ENCODE peak calls at places on chromosome 16, in four cellular contexts. N, C, T and X are unnamed samples.
A peak's percentile ranks its signal among the peaks of the same experiment; 100 is the strongest.

GRCh38 chr16:29738514-29738913 is 7.3 kb downstream of the C16orf54 start:
- DNase-seq in N (peak; percentile 63), C (no peak), T (no peak), X (no peak)

GRCh38 chr16:23595246-23595950 is 718 bp downstream of the NDUFAB1 start:
- DNase-seq in N (peak; percentile 48), C (no peak), T (no peak), X (no peak)

GRCh38 chr16:78553268-78554044 is 454.0 kb downstream of the WWOX start:
- DNase-seq in N (no peak), C (no peak), T (no peak), X (no peak)

GRCh38 chr16:67016681-67017450 is 12.1 kb upstream of the CBFB start:
- DNase-seq in N (no peak), C (peak; percentile 33), T (no peak), X (no peak)

GRCh38 chr16:89031715-89032659 is 55.0 kb upstream of the CBFA2T3 start:
- DNase-seq in N (peak; percentile 34), C (no peak), T (no peak), X (no peak)

GRCh38 chr16:11412175-11412904 is 67.1 kb downstream of the RMI2 start:
- DNase-seq in N (no peak), C (no peak), T (no peak), X (no peak)

GRCh38 chr16:89761304-89761922 is 40.1 kb downstream of the ZNF276 start:
- DNase-seq in N (no peak), C (no peak), T (no peak), X (no peak)

GRCh38 chr16:81927561-81928185 is 83.6 kb downstream of the SDR42E1 start:
- DNase-seq in N (no peak), C (peak; percentile 21), T (no peak), X (no peak)

GRCh38 chr16:60792437-60792836 is 1243.8 kb downstream of the CDH8 start:
- DNase-seq in N (no peak), C (no peak), T (no peak), X (no peak)

GRCh38 chr16:71441348-71441781 is 489 bp downstream of the TLE7 start:
- DNase-seq in N (no peak), C (no peak), T (peak; percentile 10), X (no peak)
- H3K9me3 ChIP-seq in N (no peaks in the 10 kb centered on the region), C (peaks cover 47% of the 10 kb centered on the region), T (peaks cover 10% of the 10 kb centered on the region), X (no peaks in the 10 kb centered on the region)

DNA sequence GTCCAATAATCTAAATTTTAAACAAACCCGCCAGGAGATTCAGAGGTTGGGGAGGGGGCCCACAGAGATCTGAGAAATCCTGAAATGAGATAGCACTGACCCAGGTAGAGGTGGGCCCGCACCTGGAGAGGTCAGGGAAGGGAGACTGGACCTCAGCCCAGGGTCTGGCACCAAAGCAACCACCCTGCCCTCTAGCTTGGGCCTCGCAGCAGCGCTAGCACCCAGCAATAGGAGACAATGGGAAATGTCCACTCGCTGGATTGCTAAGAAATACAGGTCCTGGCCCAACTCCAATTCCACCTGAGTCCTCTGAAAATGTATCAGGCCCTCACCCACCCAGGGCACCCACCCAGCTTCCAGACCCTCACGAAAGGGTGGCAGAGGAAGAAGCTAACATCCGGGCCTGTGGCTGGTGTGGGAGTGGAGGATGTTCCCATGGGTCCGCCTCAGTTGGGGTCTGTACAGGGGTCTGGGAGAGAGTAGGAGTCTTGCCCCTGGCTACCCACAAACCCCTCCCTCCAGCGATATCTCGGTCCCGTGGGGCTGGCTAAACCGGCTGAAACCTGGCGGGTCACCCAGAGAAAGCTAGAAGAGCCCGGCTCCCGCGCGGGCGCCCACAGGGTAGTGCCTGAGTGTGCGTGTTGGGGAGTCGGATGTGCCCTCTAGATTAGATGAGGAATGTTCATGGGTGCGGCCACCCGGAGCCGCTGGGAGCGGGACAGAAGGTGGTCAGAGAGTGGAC is 1.1 kb downstream of the PLLP start:
- DNase-seq in N (peak; percentile 39), C (no peak), T (no peak), X (no peak)
- H3K4me3 ChIP-seq in N (peak overlapping the region; percentile 57), C (peak overlapping the region; percentile 77), T (no peak overlapping the region), X (no peak overlapping the region)

GRCh38 chr16:86984975-86985655 is 332.1 kb downstream of the C16orf95 start:
- DNase-seq in N (no peak), C (no peak), T (no peak), X (no peak)

GRCh38 chr16:86986809-86987487 is 330.2 kb downstream of the C16orf95 start:
- DNase-seq in N (no peak), C (no peak), T (no peak), X (no peak)

GRCh38 chr16:86985656-86986030 is 331.5 kb downstream of the C16orf95 start:
- DNase-seq in N (no peak), C (no peak), T (no peak), X (no peak)

GRCh38 chr16:86984286-86984685 is 332.9 kb downstream of the C16orf95 start:
- DNase-seq in N (no peak), C (no peak), T (no peak), X (no peak)

DNA sequence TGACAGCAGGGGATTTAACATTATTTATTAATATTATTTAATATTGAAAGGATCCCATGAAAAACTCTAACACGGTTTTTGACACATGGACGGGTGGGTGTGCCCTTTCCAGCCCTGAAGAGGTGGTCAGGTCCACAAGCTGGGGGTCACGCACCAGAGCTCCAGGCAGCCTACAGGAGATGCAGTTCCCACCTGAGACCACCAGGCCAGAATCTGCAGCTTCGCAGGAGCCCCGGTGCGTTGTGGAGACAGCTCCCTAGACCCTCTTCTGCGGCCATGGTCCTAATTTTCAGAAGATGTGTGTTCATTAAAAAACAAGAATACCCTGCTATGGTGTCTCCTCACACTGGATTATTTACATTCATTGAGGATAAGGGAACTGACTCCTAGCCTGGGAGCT is 331.1 kb downstream of the C16orf95 start:
- DNase-seq in N (no peak), C (no peak), T (no peak), X (no peak)
- TF ChIP-seq CTCF in N (no peak), C (no peak), T (no peak), X (no peak)

DNA sequence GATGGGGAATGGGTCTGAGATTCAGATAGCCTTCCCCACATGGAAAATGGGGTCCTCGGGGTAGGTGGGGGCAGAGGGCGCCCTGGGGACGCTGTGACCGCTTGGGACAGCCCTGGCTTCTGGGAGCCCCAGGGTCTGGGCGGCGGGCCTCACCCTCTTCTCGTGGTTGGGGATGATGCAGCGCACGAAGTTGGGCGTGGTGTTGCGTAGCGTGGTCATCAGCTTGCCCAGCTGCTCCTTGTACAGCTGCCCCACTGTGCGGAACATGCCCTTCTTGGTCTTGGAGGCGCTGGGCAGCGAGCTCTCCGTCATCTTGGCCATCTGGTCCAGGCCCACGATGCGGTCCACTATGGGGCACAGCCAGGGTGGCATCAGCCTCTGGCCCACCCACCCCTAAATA is 99.9 kb downstream of the NDE1 start:
- DNase-seq in N (no peak), C (no peak), T (no peak), X (no peak)
- H3K9me3 ChIP-seq in N (no peaks in the 10 kb centered on the region), C (no peaks in the 10 kb centered on the region), T (no peaks in the 10 kb centered on the region), X (no peaks in the 10 kb centered on the region)

GRCh38 chr16:1153480-1154160 is 714 bp downstream of the CACNA1H start:
- DNase-seq in N (no peak), C (no peak), T (no peak), X (no peak)

GRCh38 chr16:1151424-1152122 is 1.3 kb upstream of the CACNA1H start:
- DNase-seq in N (no peak), C (no peak), T (no peak), X (no peak)

GRCh38 chr16:1154291-1154886 is 1.5 kb downstream of the CACNA1H start:
- DNase-seq in N (no peak), C (no peak), T (no peak), X (no peak)

GRCh38 chr16:1152123-1152638 is 725 bp upstream of the CACNA1H start:
- DNase-seq in N (no peak), C (no peak), T (peak; percentile 51), X (peak; percentile 53)

DNA sequence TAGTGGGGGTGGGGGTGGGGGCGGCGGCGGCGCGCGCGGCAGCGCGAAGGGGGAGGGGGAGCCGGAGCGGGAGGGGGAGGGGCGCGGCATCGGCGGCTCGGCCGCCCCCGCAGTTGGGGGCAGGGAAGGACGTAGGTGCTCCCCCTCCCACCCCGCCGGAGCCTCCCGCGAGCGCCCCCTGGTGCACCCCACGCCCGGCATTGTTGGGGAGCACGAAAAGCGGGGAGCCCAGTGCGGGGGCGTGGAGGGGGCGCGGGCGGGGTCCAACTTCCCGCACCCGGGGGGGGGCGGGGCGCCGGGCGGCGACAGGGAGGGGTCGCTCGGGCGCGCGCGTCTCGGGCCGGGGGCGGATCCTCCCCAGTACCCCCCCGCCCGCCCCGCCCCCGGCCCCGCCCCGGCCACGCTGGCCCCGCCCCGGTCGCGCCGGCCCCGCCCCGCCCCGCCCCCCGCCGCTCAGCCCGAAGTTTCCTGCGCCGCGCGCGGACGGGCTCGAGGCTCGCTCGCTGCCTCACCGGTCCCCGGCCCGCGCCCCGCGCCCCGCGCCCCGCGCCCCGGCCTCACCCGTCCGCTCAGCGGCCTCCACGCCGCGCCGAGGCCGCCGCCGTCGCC is at the start of gene CACNA1H:
- DNase-seq in N (no peak), C (no peak), T (peak; percentile 74), X (peak; percentile 61)
- H3K4me3 ChIP-seq in N (peak within 1 kb of the TSS; percentile 19), C (peak within 1 kb of the TSS; percentile 66), T (peak within 1 kb of the TSS; percentile 63), X (peak within 1 kb of the TSS; percentile 50)

GRCh38 chr16:50781518-50781917 is 39.6 kb downstream of the CYLD start:
- DNase-seq in N (no peak), C (no peak), T (no peak), X (no peak)
- TF ChIP-seq CTCF in N (no peak), C (no peak), T (no peak), X (no peak)

GRCh38 chr16:3306078-3306477 is 781 bp downstream of the ZNF75A start:
- DNase-seq in N (no peak), C (no peak), T (no peak), X (no peak)
- H3K9me3 ChIP-seq in N (no peaks in the 10 kb centered on the region), C (peaks cover 82% of the 10 kb centered on the region), T (peaks cover 77% of the 10 kb centered on the region), X (peaks cover 3% of the 10 kb centered on the region)

GRCh38 chr16:8677481-8677880 is 3.1 kb downstream of the ABAT start:
- DNase-seq in N (no peak), C (no peak), T (no peak), X (no peak)

GRCh38 chr16:8676737-8677375 is 2.4 kb downstream of the ABAT start:
- DNase-seq in N (no peak), C (no peak), T (no peak), X (no peak)

GRCh38 chr16:8674413-8675022 is at the start of gene ABAT:
- DNase-seq in N (peak; percentile 92), C (peak; percentile 94), T (peak; percentile 92), X (peak; percentile 86)

GRCh38 chr16:8675183-8676159 is 1.1 kb downstream of the ABAT start:
- DNase-seq in N (no peak), C (no peak), T (peak; percentile 29), X (no peak)

GRCh38 chr16:8676160-8676547 is 1.7 kb downstream of the ABAT start:
- DNase-seq in N (no peak), C (no peak), T (no peak), X (no peak)
- H3K4me3 ChIP-seq in N (no peak overlapping the region), C (no peak overlapping the region), T (no peak overlapping the region), X (no peak overlapping the region)

GRCh38 chr16:3115561-3115960 is 3.2 kb downstream of the ZNF205 start:
- DNase-seq in N (no peak), C (no peak), T (no peak), X (peak; percentile 90)
- TF ChIP-seq CTCF in N (no peak), C (no peak), T (no peak), X (peak; percentile 83)